ENCODE peak calls at places on chromosomes 13 and 19, in nine cellular contexts. One of them, this sample, is unnamed.

GRCh38 chr19:46303702-46304397 is 7.0 kb downstream of the HIF3A start:
- DNase-seq in CD8-positive, alpha-beta T cell: no peak
- DNase-seq in endodermal cell: peak; percentile 100
- DNase-seq in cardiac muscle cell: peak; percentile 65
- DNase-seq in tibial artery: peak; percentile 36
- DNase-seq in body of pancreas: peak; percentile 86
- DNase-seq in fibroblast of lung: no peak
- DNase-seq in RWPE2: no peak
- DNase-seq in effector memory CD4-positive, alpha-beta T cell: no peak
- DNase-seq in this sample: no peak

GRCh38 chr13:102970542-102970941 is 95.7 kb downstream of the SLC10A2 start:
- DNase-seq in RWPE2: no peak
- DNase-seq in tibial artery: no peak
- DNase-seq in cardiac muscle cell: no peak
- DNase-seq in effector memory CD4-positive, alpha-beta T cell: no peak
- DNase-seq in endodermal cell: no peak
- DNase-seq in CD8-positive, alpha-beta T cell: no peak
- DNase-seq in body of pancreas: no peak
- DNase-seq in fibroblast of lung: no peak
- DNase-seq in this sample: no peak

GRCh38 chr13:75196112-75196855 is 285.7 kb downstream of the TBC1D4 start:
- DNase-seq in cardiac muscle cell: peak; percentile 89
- DNase-seq in body of pancreas: no peak
- DNase-seq in endodermal cell: no peak
- DNase-seq in tibial artery: no peak
- DNase-seq in fibroblast of lung: peak; percentile 36
- DNase-seq in effector memory CD4-positive, alpha-beta T cell: no peak
- DNase-seq in RWPE2: no peak
- DNase-seq in CD8-positive, alpha-beta T cell: no peak
- DNase-seq in this sample: no peak

GRCh38 chr19:46725859-46726393 is 9.0 kb upstream of the PRKD2 start:
- DNase-seq in CD8-positive, alpha-beta T cell: no peak
- DNase-seq in effector memory CD4-positive, alpha-beta T cell: no peak
- DNase-seq in body of pancreas: no peak
- DNase-seq in cardiac muscle cell: no peak
- DNase-seq in tibial artery: no peak
- DNase-seq in RWPE2: no peak
- DNase-seq in fibroblast of lung: no peak
- DNase-seq in endodermal cell: no peak
- DNase-seq in this sample: no peak

GRCh38 chr19:47509973-47510372 is 4.9 kb downstream of the NAPA start:
- DNase-seq in body of pancreas: peak; percentile 68
- DNase-seq in fibroblast of lung: no peak
- DNase-seq in RWPE2: no peak
- DNase-seq in effector memory CD4-positive, alpha-beta T cell: no peak
- DNase-seq in tibial artery: peak; percentile 66
- DNase-seq in endodermal cell: no peak
- DNase-seq in CD8-positive, alpha-beta T cell: no peak
- DNase-seq in cardiac muscle cell: no peak
- DNase-seq in this sample: no peak

GRCh38 chr13:44762946-44763345 is 186.8 kb upstream of the TSC22D1 start:
- DNase-seq in body of pancreas: no peak
- DNase-seq in effector memory CD4-positive, alpha-beta T cell: no peak
- DNase-seq in fibroblast of lung: peak; percentile 55
- DNase-seq in tibial artery: no peak
- DNase-seq in RWPE2: no peak
- DNase-seq in CD8-positive, alpha-beta T cell: no peak
- DNase-seq in cardiac muscle cell: peak; percentile 52
- DNase-seq in endodermal cell: no peak
- DNase-seq in this sample: no peak

GRCh38 chr19:22472180-22472637 is 50.1 kb upstream of the ZNF98 start:
- DNase-seq in RWPE2: no peak
- DNase-seq in fibroblast of lung: no peak
- DNase-seq in cardiac muscle cell: no peak
- DNase-seq in CD8-positive, alpha-beta T cell: no peak
- DNase-seq in body of pancreas: no peak
- DNase-seq in endodermal cell: no peak
- DNase-seq in effector memory CD4-positive, alpha-beta T cell: no peak
- DNase-seq in tibial artery: no peak
- DNase-seq in this sample: no peak

GRCh38 chr19:4456566-4456842 is 1.1 kb downstream of the UBXN6 start:
- DNase-seq in cardiac muscle cell: peak; percentile 81
- DNase-seq in fibroblast of lung: peak; percentile 72
- DNase-seq in CD8-positive, alpha-beta T cell: no peak
- DNase-seq in endodermal cell: peak; percentile 70
- DNase-seq in RWPE2: no peak
- DNase-seq in effector memory CD4-positive, alpha-beta T cell: no peak
- DNase-seq in tibial artery: no peak
- DNase-seq in body of pancreas: no peak
- DNase-seq in this sample: no peak

GRCh38 chr13:74134777-74135305 is 637 bp upstream of the KLF12 start:
- DNase-seq in RWPE2: peak; percentile 70
- DNase-seq in endodermal cell: no peak
- DNase-seq in body of pancreas: peak; percentile 60
- DNase-seq in CD8-positive, alpha-beta T cell: peak; percentile 78
- DNase-seq in cardiac muscle cell: no peak
- DNase-seq in effector memory CD4-positive, alpha-beta T cell: peak; percentile 52
- DNase-seq in fibroblast of lung: no peak
- DNase-seq in tibial artery: peak; percentile 53
- DNase-seq in this sample: peak; percentile 72

GRCh38 chr19:30214651-30215051 is 157.5 kb upstream of the ZNF536 start:
- DNase-seq in cardiac muscle cell: no peak
- DNase-seq in CD8-positive, alpha-beta T cell: no peak
- DNase-seq in body of pancreas: no peak
- DNase-seq in endodermal cell: peak; percentile 59
- DNase-seq in fibroblast of lung: no peak
- DNase-seq in effector memory CD4-positive, alpha-beta T cell: no peak
- DNase-seq in RWPE2: no peak
- DNase-seq in tibial artery: no peak
- DNase-seq in this sample: no peak

GRCh38 chr19:12656899-12657571 is 9.5 kb downstream of the MAN2B1 start:
- DNase-seq in RWPE2: no peak
- DNase-seq in tibial artery: no peak
- DNase-seq in fibroblast of lung: no peak
- DNase-seq in CD8-positive, alpha-beta T cell: no peak
- DNase-seq in cardiac muscle cell: no peak
- DNase-seq in endodermal cell: peak; percentile 92
- DNase-seq in effector memory CD4-positive, alpha-beta T cell: no peak
- DNase-seq in body of pancreas: peak; percentile 59
- DNase-seq in this sample: no peak

DNA sequence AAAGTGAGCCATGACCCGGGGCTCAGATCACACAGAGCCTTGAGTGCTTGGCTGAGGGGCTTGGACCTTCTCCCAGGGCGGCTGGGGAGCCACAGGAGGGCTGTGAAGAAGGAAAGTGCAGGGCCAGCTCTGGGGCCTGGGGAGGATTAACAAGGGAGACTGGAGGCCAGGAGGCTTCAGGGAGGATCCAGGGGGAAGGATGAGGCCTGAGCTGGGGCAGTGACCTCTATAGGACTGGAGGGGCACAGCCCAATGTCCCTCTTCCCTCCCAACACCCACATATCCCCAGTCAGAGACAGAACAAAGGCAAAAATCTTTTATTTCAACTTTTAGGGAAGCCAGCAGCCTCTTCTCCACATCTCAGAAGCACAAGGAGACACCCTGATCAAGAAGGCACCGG is 4.7 kb upstream of the SLC17A7 start:
- DNase-seq in cardiac muscle cell: no peak
- DNase-seq in fibroblast of lung: no peak
- DNase-seq in body of pancreas: no peak
- DNase-seq in tibial artery: no peak
- DNase-seq in RWPE2: no peak
- DNase-seq in endodermal cell: no peak
- DNase-seq in CD8-positive, alpha-beta T cell: no peak
- DNase-seq in effector memory CD4-positive, alpha-beta T cell: no peak
- DNase-seq in this sample: no peak
- H3K4me1 ChIP-seq in cardiac muscle cell: no peaks in the 10 kb centered on the region
- H3K4me1 ChIP-seq in fibroblast of lung: peaks cover 3% of the 10 kb centered on the region
- H3K4me1 ChIP-seq in body of pancreas: peaks cover 26% of the 10 kb centered on the region
- H3K4me1 ChIP-seq in tibial artery: peaks cover 27% of the 10 kb centered on the region
- H3K4me1 ChIP-seq in RWPE2: no peaks in the 10 kb centered on the region
- H3K4me1 ChIP-seq in endodermal cell: no peaks in the 10 kb centered on the region
- H3K4me1 ChIP-seq in CD8-positive, alpha-beta T cell: peaks cover 35% of the 10 kb centered on the region
- H3K4me1 ChIP-seq in effector memory CD4-positive, alpha-beta T cell: peaks cover 24% of the 10 kb centered on the region
- H3K4me1 ChIP-seq in this sample: peaks cover 22% of the 10 kb centered on the region

DNA sequence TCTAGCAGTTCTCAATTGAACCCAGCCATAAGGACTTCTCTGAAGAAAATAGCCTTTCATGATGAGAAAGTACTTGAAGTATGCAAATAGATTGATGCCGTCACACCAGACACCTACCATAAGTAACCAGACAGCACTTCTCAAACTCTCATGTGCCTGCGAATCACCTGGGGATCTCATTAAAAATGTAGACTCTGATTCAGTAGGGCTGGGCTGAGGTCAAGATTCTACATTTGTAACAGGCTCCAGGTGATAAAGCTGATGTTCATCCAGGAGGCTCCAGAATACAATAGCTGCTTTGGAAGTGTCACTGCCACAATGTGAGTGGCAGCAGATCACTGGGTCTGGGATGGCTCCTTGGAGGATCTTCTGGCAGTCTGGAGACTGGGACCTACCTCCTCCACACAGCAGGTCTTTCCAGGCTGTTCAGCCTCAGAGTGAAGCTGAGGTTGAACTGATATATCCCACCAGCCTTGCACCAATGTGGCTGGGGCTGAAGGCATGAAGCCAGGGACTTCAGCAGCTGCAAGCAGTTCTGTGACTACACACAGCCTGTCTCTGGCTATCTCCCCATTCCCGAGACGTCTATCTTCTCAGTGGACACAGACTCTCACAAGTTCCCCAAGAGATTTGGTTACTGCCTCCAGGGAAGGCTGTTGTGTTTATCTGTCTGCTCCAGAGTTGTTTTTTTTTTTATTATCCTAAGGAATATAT is 9.1 kb downstream of the MBNL2 start:
- DNase-seq in effector memory CD4-positive, alpha-beta T cell: no peak
- DNase-seq in CD8-positive, alpha-beta T cell: no peak
- DNase-seq in cardiac muscle cell: no peak
- DNase-seq in body of pancreas: no peak
- DNase-seq in endodermal cell: no peak
- DNase-seq in RWPE2: no peak
- DNase-seq in tibial artery: no peak
- DNase-seq in fibroblast of lung: peak; percentile 47
- DNase-seq in this sample: no peak
- H3K4me1 ChIP-seq in effector memory CD4-positive, alpha-beta T cell: peaks cover 14% of the 10 kb centered on the region
- H3K4me1 ChIP-seq in CD8-positive, alpha-beta T cell: peaks cover 17% of the 10 kb centered on the region
- H3K4me1 ChIP-seq in cardiac muscle cell: peaks cover 17% of the 10 kb centered on the region
- H3K4me1 ChIP-seq in body of pancreas: peaks cover 80% of the 10 kb centered on the region
- H3K4me1 ChIP-seq in endodermal cell: peaks cover 2% of the 10 kb centered on the region
- H3K4me1 ChIP-seq in RWPE2: peaks cover 14% of the 10 kb centered on the region
- H3K4me1 ChIP-seq in tibial artery: peaks cover 79% of the 10 kb centered on the region
- H3K4me1 ChIP-seq in fibroblast of lung: peaks cover 10% of the 10 kb centered on the region
- H3K4me1 ChIP-seq in this sample: peaks cover 17% of the 10 kb centered on the region

GRCh38 chr19:18473706-18474087 is 35.8 kb upstream of the ISYNA1 start:
- DNase-seq in cardiac muscle cell: no peak
- DNase-seq in CD8-positive, alpha-beta T cell: no peak
- DNase-seq in effector memory CD4-positive, alpha-beta T cell: no peak
- DNase-seq in RWPE2: peak; percentile 54
- DNase-seq in fibroblast of lung: no peak
- DNase-seq in endodermal cell: no peak
- DNase-seq in tibial artery: no peak
- DNase-seq in body of pancreas: no peak
- DNase-seq in this sample: no peak
- H3K4me1 ChIP-seq in cardiac muscle cell: no peaks in the 10 kb centered on the region
- H3K4me1 ChIP-seq in CD8-positive, alpha-beta T cell: peaks cover 47% of the 10 kb centered on the region
- H3K4me1 ChIP-seq in effector memory CD4-positive, alpha-beta T cell: peaks cover 43% of the 10 kb centered on the region
- H3K4me1 ChIP-seq in RWPE2: peaks cover 13% of the 10 kb centered on the region
- H3K4me1 ChIP-seq in fibroblast of lung: peaks cover 6% of the 10 kb centered on the region
- H3K4me1 ChIP-seq in endodermal cell: no peaks in the 10 kb centered on the region
- H3K4me1 ChIP-seq in tibial artery: peaks cover 65% of the 10 kb centered on the region
- H3K4me1 ChIP-seq in body of pancreas: peaks cover 60% of the 10 kb centered on the region
- H3K4me1 ChIP-seq in this sample: peaks cover 2% of the 10 kb centered on the region

DNA sequence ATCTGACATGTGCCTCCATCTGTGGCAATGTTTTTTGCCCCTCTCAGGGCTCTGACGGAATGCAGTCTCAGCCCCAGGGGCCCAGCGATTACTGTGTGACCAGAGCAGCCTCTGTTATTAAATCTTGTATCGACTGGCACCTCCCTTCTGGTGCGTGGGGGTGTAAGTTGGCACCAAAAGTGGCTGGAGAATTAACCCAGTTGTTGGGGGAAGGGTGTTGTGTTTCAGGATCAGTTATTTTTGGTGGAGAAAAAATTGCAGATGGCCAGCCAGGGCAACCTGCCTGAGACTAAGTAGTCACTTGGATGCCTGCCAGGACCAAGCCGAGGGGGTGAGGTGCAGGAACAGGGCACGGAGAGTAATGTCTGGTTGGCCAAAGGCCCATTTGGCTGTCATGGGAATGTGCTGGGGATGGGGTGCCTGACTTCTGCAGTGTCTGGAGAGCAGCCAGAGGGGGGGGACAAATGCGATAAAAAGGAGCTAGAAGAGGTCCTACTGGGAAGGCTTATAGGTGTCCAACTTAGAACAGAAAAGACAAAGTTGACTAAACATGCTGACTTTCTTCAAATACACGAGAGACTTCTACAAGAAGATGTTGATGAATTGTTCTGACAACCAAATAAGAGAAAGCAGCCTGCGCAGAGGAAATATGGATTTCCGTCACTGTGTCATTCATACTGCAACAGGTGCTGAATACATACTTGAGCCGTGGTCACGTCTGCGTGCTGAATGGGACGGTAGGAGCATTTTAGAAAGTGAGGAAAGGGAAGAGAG is 69.8 kb downstream of the SIAH3 start:
- DNase-seq in endodermal cell: no peak
- DNase-seq in tibial artery: no peak
- DNase-seq in fibroblast of lung: peak; percentile 47
- DNase-seq in RWPE2: peak; percentile 69
- DNase-seq in effector memory CD4-positive, alpha-beta T cell: no peak
- DNase-seq in cardiac muscle cell: peak; percentile 3
- DNase-seq in CD8-positive, alpha-beta T cell: no peak
- DNase-seq in body of pancreas: peak; percentile 73
- DNase-seq in this sample: no peak
- H3K4me1 ChIP-seq in endodermal cell: peaks cover 3% of the 10 kb centered on the region
- H3K4me1 ChIP-seq in tibial artery: peaks cover 11% of the 10 kb centered on the region
- H3K4me1 ChIP-seq in fibroblast of lung: no peaks in the 10 kb centered on the region
- H3K4me1 ChIP-seq in RWPE2: peaks cover 7% of the 10 kb centered on the region
- H3K4me1 ChIP-seq in effector memory CD4-positive, alpha-beta T cell: no peaks in the 10 kb centered on the region
- H3K4me1 ChIP-seq in cardiac muscle cell: peaks cover 22% of the 10 kb centered on the region
- H3K4me1 ChIP-seq in CD8-positive, alpha-beta T cell: peaks cover 4% of the 10 kb centered on the region
- H3K4me1 ChIP-seq in body of pancreas: peaks cover 27% of the 10 kb centered on the region
- H3K4me1 ChIP-seq in this sample: no peaks in the 10 kb centered on the region

DNA sequence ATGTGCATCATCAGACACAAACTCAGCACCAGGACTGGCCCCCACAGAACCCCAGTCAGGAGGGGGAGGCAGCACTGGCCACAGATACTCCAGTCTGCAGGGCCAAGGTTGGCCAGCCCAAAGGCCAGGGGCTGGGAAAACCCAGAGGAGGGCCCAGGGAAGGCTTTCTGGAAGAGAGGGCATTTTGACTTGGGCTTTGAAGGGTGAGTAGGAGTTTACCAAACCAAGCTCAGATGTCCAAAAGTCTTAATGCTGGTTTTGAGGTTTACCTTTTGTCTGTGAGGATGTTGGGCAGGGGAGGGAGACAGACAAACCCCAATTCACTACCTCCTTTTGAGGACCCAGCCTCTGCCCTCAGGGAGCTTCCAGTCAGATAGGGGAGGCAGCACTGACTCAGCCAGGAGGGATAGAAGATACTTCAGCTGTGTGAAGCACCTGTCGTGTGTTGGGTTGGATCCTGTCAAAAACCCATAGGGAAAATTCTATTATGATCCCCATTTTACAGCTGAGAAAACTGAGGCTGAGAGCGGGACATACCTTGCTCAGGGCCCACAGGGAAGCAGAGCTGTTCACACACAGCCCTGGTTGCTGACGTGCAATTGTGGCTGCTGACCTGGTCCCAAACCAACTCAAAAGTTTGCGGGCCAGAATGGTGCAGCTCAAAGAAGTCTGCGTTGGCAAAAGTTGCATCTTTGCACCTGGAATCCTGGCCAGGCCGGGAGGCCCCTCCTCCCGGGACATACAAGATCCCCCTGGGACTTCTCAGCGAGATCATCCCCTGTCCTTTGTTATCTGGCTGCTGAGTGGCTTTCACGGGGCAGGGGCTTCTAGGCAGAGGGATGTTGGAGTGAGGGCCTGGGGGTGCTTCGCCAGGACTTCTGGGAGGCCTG is 13.2 kb downstream of the CILP2 start:
- DNase-seq in effector memory CD4-positive, alpha-beta T cell: no peak
- DNase-seq in tibial artery: no peak
- DNase-seq in body of pancreas: no peak
- DNase-seq in RWPE2: no peak
- DNase-seq in CD8-positive, alpha-beta T cell: no peak
- DNase-seq in endodermal cell: no peak
- DNase-seq in cardiac muscle cell: no peak
- DNase-seq in fibroblast of lung: peak; percentile 32
- DNase-seq in this sample: no peak
- H3K4me1 ChIP-seq in effector memory CD4-positive, alpha-beta T cell: peaks cover 6% of the 10 kb centered on the region
- H3K4me1 ChIP-seq in tibial artery: peaks cover 5% of the 10 kb centered on the region
- H3K4me1 ChIP-seq in body of pancreas: no peaks in the 10 kb centered on the region
- H3K4me1 ChIP-seq in RWPE2: no peaks in the 10 kb centered on the region
- H3K4me1 ChIP-seq in CD8-positive, alpha-beta T cell: no peaks in the 10 kb centered on the region
- H3K4me1 ChIP-seq in endodermal cell: no peaks in the 10 kb centered on the region
- H3K4me1 ChIP-seq in cardiac muscle cell: no peaks in the 10 kb centered on the region
- H3K4me1 ChIP-seq in fibroblast of lung: no peaks in the 10 kb centered on the region
- H3K4me1 ChIP-seq in this sample: no peaks in the 10 kb centered on the region

This sample was measured in naive thymus-derived CD4-positive, alpha-beta T cell.